ENCODE peak calls at places on chromosomes 7 and 10, in five cellular contexts. One of them, this sample, is unnamed.

GRCh38 chr10:3464760-3465405 is 292.3 kb upstream of the PITRM1 start:
- DNase-seq in kidney epithelial cell: no peak
- DNase-seq in brain microvascular endothelial cell: no peak
- DNase-seq in A673: no peak
- DNase-seq in AG04449: no peak
- DNase-seq in this sample: no peak

GRCh38 chr7:139691253-139691781 is 86.5 kb downstream of the HIPK2 start:
- DNase-seq in kidney epithelial cell: no peak
- DNase-seq in brain microvascular endothelial cell: no peak
- DNase-seq in A673: no peak
- DNase-seq in AG04449: no peak
- DNase-seq in this sample: no peak

GRCh38 chr7:122790558-122790957 is 87.8 kb upstream of the RNF148 start:
- DNase-seq in kidney epithelial cell: no peak
- DNase-seq in brain microvascular endothelial cell: no peak
- DNase-seq in A673: no peak
- DNase-seq in AG04449: no peak
- DNase-seq in this sample: no peak

GRCh38 chr7:77335581-77335980 is 80.6 kb downstream of the GSAP start:
- DNase-seq in kidney epithelial cell: no peak
- DNase-seq in brain microvascular endothelial cell: no peak
- DNase-seq in A673: no peak
- DNase-seq in AG04449: no peak
- DNase-seq in this sample: no peak

GRCh38 chr7:73742753-73743641 is 4.4 kb upstream of the ABHD11 start:
- DNase-seq in kidney epithelial cell: peak
- DNase-seq in brain microvascular endothelial cell: no peak
- DNase-seq in A673: no peak
- DNase-seq in AG04449: no peak
- DNase-seq in this sample: peak

GRCh38 chr7:107946881-107947280 is 55.9 kb downstream of the DLD start:
- DNase-seq in kidney epithelial cell: no peak
- DNase-seq in brain microvascular endothelial cell: no peak
- DNase-seq in A673: no peak
- DNase-seq in AG04449: no peak
- DNase-seq in this sample: no peak

GRCh38 chr7:1314908-1315450 is 82.3 kb downstream of the UNCX start:
- DNase-seq in kidney epithelial cell: no peak
- DNase-seq in brain microvascular endothelial cell: no peak
- DNase-seq in A673: no peak
- DNase-seq in AG04449: no peak
- DNase-seq in this sample: no peak

GRCh38 chr10:86105640-86106039 is 261.0 kb downstream of the GRID1 start:
- DNase-seq in kidney epithelial cell: no peak
- DNase-seq in brain microvascular endothelial cell: no peak
- DNase-seq in A673: no peak
- DNase-seq in AG04449: no peak
- DNase-seq in this sample: no peak

GRCh38 chr10:4607681-4608080 is 218.3 kb upstream of the AKR1E2 start:
- DNase-seq in kidney epithelial cell: no peak
- DNase-seq in brain microvascular endothelial cell: no peak
- DNase-seq in A673: no peak
- DNase-seq in AG04449: no peak
- DNase-seq in this sample: no peak

GRCh38 chr10:1255600-1255999 is 199.4 kb downstream of the WDR37 start:
- DNase-seq in kidney epithelial cell: no peak
- DNase-seq in brain microvascular endothelial cell: no peak
- DNase-seq in A673: no peak
- DNase-seq in AG04449: no peak
- DNase-seq in this sample: no peak

DNA sequence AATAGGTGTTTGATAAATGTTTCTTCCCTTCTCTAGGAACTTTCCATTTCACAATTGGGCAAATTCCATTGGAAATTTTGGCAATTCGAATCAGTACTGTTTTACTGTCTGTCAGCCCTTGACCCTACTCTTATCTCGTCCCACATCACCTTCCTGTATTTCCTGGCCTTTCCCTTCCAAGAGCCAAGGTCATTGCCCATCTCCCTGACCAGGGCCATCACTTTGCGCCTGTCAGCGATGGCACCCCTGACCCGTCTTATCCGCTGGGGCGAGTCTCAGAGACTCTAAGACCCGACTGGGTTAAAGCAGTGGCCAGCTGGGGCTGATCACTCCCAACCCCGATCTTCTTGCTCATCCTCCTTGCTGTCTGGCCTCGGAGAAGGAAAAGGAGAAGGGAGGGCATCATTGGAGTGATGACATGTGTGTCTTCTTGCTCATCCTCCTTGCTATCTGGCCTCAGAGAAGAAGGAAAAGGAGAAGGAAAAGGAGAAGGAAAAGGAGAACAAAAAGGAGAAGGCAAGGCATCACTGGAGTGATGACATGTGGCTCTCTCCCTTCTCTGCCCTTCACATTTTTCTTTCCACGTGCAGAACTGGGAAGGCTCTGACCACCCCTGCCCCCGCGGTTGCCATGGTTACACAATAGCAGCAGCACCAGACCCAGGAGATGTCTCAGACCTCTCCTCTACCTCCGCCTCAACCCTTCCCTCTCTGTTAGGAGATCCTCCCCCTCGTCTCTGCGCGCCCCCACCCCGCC is 2.1 kb downstream of the SEMA3D start:
- DNase-seq in kidney epithelial cell: no peak
- DNase-seq in brain microvascular endothelial cell: peak
- DNase-seq in A673: peak
- DNase-seq in AG04449: no peak
- DNase-seq in this sample: no peak
- H3K4me3 ChIP-seq in kidney epithelial cell: peak
- H3K4me3 ChIP-seq in brain microvascular endothelial cell: peak
- H3K4me3 ChIP-seq in A673: peak
- H3K4me3 ChIP-seq in AG04449: peak
- H3K4me3 ChIP-seq in this sample: no peak

GRCh38 chr10:78852856-78853255 is 215.9 kb upstream of the ZMIZ1 start:
- DNase-seq in kidney epithelial cell: no peak
- DNase-seq in brain microvascular endothelial cell: no peak
- DNase-seq in A673: peak
- DNase-seq in AG04449: no peak
- DNase-seq in this sample: no peak
- TF ChIP-seq CTCF in kidney epithelial cell: peak
- TF ChIP-seq CTCF in brain microvascular endothelial cell: peak
- TF ChIP-seq CTCF in A673: peak
- TF ChIP-seq CTCF in AG04449: peak
- TF ChIP-seq CTCF in this sample: peak

GRCh38 chr7:4642468-4643203 is 39.5 kb upstream of the FOXK1 start:
- DNase-seq in kidney epithelial cell: no peak
- DNase-seq in brain microvascular endothelial cell: no peak
- DNase-seq in A673: no peak
- DNase-seq in AG04449: no peak
- DNase-seq in this sample: no peak
- H3K4me3 ChIP-seq in kidney epithelial cell: peak
- H3K4me3 ChIP-seq in brain microvascular endothelial cell: peak
- H3K4me3 ChIP-seq in A673: peak
- H3K4me3 ChIP-seq in AG04449: peak
- H3K4me3 ChIP-seq in this sample: peak

GRCh38 chr10:117762126-117762818 is 219.7 kb downstream of the EMX2 start:
- DNase-seq in kidney epithelial cell: no peak
- DNase-seq in brain microvascular endothelial cell: no peak
- DNase-seq in A673: no peak
- DNase-seq in AG04449: no peak
- DNase-seq in this sample: no peak

GRCh38 chr10:117755615-117756014 is 213.1 kb downstream of the EMX2 start:
- DNase-seq in kidney epithelial cell: no peak
- DNase-seq in brain microvascular endothelial cell: no peak
- DNase-seq in A673: no peak
- DNase-seq in AG04449: no peak
- DNase-seq in this sample: no peak

GRCh38 chr10:117754770-117755510 is 212.4 kb downstream of the EMX2 start:
- DNase-seq in kidney epithelial cell: no peak
- DNase-seq in brain microvascular endothelial cell: no peak
- DNase-seq in A673: no peak
- DNase-seq in AG04449: no peak
- DNase-seq in this sample: no peak

GRCh38 chr10:117759266-117759665 is 216.7 kb downstream of the EMX2 start:
- DNase-seq in kidney epithelial cell: no peak
- DNase-seq in brain microvascular endothelial cell: no peak
- DNase-seq in A673: no peak
- DNase-seq in AG04449: no peak
- DNase-seq in this sample: no peak

GRCh38 chr10:117757121-117757795 is 214.7 kb downstream of the EMX2 start:
- DNase-seq in kidney epithelial cell: no peak
- DNase-seq in brain microvascular endothelial cell: no peak
- DNase-seq in A673: no peak
- DNase-seq in AG04449: no peak
- DNase-seq in this sample: no peak
- TF ChIP-seq CTCF in kidney epithelial cell: no peak
- TF ChIP-seq CTCF in brain microvascular endothelial cell: no peak
- TF ChIP-seq CTCF in A673: no peak
- TF ChIP-seq CTCF in AG04449: no peak
- TF ChIP-seq CTCF in this sample: no peak

GRCh38 chr7:97005764-97006145 is 402 bp downstream of the DLX6 start:
- DNase-seq in kidney epithelial cell: no peak
- DNase-seq in brain microvascular endothelial cell: peak
- DNase-seq in A673: no peak
- DNase-seq in AG04449: no peak
- DNase-seq in this sample: no peak

GRCh38 chr7:97004931-97005763 is at the start of gene DLX6:
- DNase-seq in kidney epithelial cell: no peak
- DNase-seq in brain microvascular endothelial cell: no peak
- DNase-seq in A673: peak
- DNase-seq in AG04449: no peak
- DNase-seq in this sample: no peak

GRCh38 chr7:97004237-97004930 is 969 bp upstream of the DLX6 start:
- DNase-seq in kidney epithelial cell: no peak
- DNase-seq in brain microvascular endothelial cell: no peak
- DNase-seq in A673: no peak
- DNase-seq in AG04449: no peak
- DNase-seq in this sample: no peak

GRCh38 chr7:97006951-97007861 is 1.9 kb downstream of the DLX6 start:
- DNase-seq in kidney epithelial cell: no peak
- DNase-seq in brain microvascular endothelial cell: no peak
- DNase-seq in A673: no peak
- DNase-seq in AG04449: no peak
- DNase-seq in this sample: no peak

GRCh38 chr7:97006146-97006950 is 995 bp downstream of the DLX6 start:
- DNase-seq in kidney epithelial cell: no peak
- DNase-seq in brain microvascular endothelial cell: no peak
- DNase-seq in A673: peak
- DNase-seq in AG04449: no peak
- DNase-seq in this sample: peak
- H3K4me3 ChIP-seq in kidney epithelial cell: peak
- H3K4me3 ChIP-seq in brain microvascular endothelial cell: peak
- H3K4me3 ChIP-seq in A673: peak
- H3K4me3 ChIP-seq in AG04449: peak
- H3K4me3 ChIP-seq in this sample: peak

DNA sequence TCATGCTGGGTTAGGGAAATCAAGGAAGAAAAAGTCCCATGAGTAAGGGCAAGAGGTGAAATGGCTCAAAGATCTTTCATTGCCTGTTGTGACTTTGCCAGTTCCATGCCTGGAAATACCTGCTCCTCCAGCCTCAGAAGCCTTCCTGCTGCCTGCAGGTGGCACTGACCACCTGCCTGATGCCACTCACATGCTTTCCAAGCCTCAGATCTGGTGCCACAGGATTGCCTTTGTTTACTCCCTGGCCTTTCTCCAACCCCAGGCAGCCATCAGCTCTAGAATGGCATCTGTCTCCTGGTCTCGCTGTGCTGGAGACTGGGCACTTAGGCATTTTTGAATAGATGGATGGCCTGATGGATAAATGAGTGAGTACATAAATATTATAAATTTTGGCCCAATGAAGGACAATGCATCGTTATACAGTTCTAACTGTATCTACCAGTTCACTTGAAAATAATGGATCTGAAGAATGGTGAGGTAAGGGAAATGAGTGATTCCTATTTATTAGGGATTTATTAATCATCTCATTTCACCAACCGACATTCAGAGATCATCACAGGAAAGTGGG is 657.2 kb downstream of the INHBA start:
- DNase-seq in kidney epithelial cell: no peak
- DNase-seq in brain microvascular endothelial cell: no peak
- DNase-seq in A673: no peak
- DNase-seq in AG04449: no peak
- DNase-seq in this sample: no peak
- TF ChIP-seq CTCF in kidney epithelial cell: peak
- TF ChIP-seq CTCF in brain microvascular endothelial cell: peak
- TF ChIP-seq CTCF in A673: peak
- TF ChIP-seq CTCF in AG04449: no peak
- TF ChIP-seq CTCF in this sample: peak

DNA sequence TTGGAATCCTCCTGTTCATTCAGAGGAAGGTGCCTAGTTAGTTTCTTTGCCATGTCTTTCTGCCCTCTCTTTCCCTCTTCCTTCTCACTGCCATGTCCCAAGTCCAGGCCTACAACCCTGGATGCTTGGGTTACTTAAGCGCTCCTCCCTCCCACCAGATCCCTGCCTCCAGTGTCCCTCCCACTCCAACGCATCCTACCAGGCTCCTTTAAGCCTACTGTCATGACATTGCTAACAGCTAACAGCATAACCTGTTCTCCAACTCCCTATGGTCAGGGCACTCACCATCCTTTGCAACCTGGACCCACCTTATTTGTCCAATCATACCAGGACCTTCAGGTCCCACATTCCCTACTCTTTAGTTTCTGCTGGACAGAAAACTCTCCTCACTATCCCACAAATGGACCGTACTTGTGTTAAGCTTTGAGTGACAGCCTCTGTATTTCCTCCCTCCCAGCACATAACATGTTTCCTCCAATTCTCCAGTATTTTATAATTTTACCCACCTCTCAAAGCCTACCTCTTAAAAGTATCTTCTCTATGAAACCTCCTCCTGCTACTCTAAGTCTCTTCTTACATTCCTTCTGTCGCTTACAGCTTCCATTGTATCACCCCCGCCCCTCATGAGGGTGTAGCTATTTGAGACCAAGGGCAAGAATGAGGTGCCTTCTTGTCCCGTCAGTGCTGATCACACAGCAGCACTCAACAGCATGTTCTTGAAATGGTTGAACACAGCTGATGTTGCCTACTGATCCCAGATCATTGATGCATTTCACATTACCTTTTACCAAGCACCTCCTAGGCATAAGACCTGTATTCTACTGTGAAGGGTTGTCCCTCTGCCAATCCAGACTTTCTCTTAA is 1.7 kb downstream of the BLNK start:
- DNase-seq in kidney epithelial cell: no peak
- DNase-seq in brain microvascular endothelial cell: no peak
- DNase-seq in A673: no peak
- DNase-seq in AG04449: no peak
- DNase-seq in this sample: no peak
- H3K4me3 ChIP-seq in kidney epithelial cell: no peak
- H3K4me3 ChIP-seq in brain microvascular endothelial cell: no peak
- H3K4me3 ChIP-seq in A673: no peak
- H3K4me3 ChIP-seq in AG04449: no peak
- H3K4me3 ChIP-seq in this sample: peak